ENCODE peak calls at places on chromosome 15, in six cellular contexts. U, Y, N, S, F and Z are unnamed samples.

GRCh38 chr15:82315519-82316246 is 33.6 kb downstream of the GOLGA6L10 start:
- DNase-seq in S (no peak), Y (peak; percentile 52), F (no peak), U (no peak), N (no peak), Z (no peak)

GRCh38 chr15:40340740-40341400 is at the start of gene CCDC9B:
- DNase-seq in U (peak; percentile 92), Y (peak; percentile 93), N (peak; percentile 57), F (no peak), S (peak; percentile 93), Z (peak; percentile 77)

GRCh38 chr15:93087825-93088199 is 1.2 kb downstream of the RGMA start:
- DNase-seq in S (no peak), F (peak; percentile 88), U (peak; percentile 74), N (peak; percentile 81), Y (peak; percentile 71), Z (peak; percentile 66)

GRCh38 chr15:74167891-74168331 is 5.6 kb upstream of the ISLR start:
- DNase-seq in N (peak; percentile 54), U (no peak), Y (no peak), S (no peak), F (no peak), Z (no peak)

GRCh38 chr15:76313731-76314130 is 2.5 kb upstream of the ETFA start:
- DNase-seq in F (no peak), N (peak; percentile 25), S (no peak), U (no peak), Y (no peak), Z (no peak)

GRCh38 chr15:70921297-70921696 is 28.7 kb downstream of the LRRC49 start:
- DNase-seq in S (no peak), F (no peak), Y (no peak), N (no peak), U (no peak), Z (no peak)

GRCh38 chr15:59200560-59200959 is 6.1 kb upstream of the LDHAL6B start:
- DNase-seq in N (no peak), Y (no peak), F (no peak), S (no peak), U (peak; percentile 22), Z (no peak)

GRCh38 chr15:44186724-44187123 is 8.3 kb downstream of the FRMD5 start:
- DNase-seq in S (no peak), N (no peak), F (no peak), U (no peak), Y (no peak), Z (no peak)

GRCh38 chr15:46151786-46152185 is 517.0 kb downstream of the SQOR start:
- DNase-seq in Y (no peak), F (no peak), S (no peak), N (no peak), U (no peak), Z (no peak)

GRCh38 chr15:67030036-67030762 is 35.2 kb upstream of the SMAD3 start:
- DNase-seq in F (no peak), Y (no peak), U (no peak), N (no peak), S (no peak), Z (no peak)

GRCh38 chr15:41951571-41951970 is 20.8 kb downstream of the EHD4 start:
- DNase-seq in Y (no peak), S (no peak), F (no peak), U (no peak), N (no peak), Z (no peak)

GRCh38 chr15:27059610-27060202 is 88.7 kb downstream of the GABRG3 start:
- DNase-seq in Y (no peak), F (peak; percentile 25), S (no peak), N (peak; percentile 61), U (peak; percentile 28), Z (no peak)
- TF ChIP-seq CTCF in Y (peak; percentile 68), F (no peak), S (peak; percentile 66), N (peak; percentile 97), U (peak; percentile 58), Z (peak; percentile 78)

GRCh38 chr15:89501646-89502045 is 5.3 kb upstream of the RHCG start:
- DNase-seq in N (no peak), S (no peak), F (no peak), U (no peak), Y (no peak), Z (no peak)

GRCh38 chr15:89502867-89503595 is 6.6 kb upstream of the RHCG start:
- DNase-seq in F (no peak), N (no peak), Y (no peak), U (peak; percentile 28), S (no peak), Z (no peak)

GRCh38 chr15:89499156-89499555 is 2.8 kb upstream of the RHCG start:
- DNase-seq in U (no peak), Y (no peak), S (no peak), N (no peak), F (no peak), Z (no peak)

GRCh38 chr15:89498574-89498906 is 2.2 kb upstream of the RHCG start:
- DNase-seq in N (no peak), F (no peak), S (no peak), Y (no peak), U (no peak), Z (no peak)

GRCh38 chr15:89500397-89501270 is 4.3 kb upstream of the RHCG start:
- DNase-seq in S (no peak), U (no peak), F (no peak), Y (no peak), N (no peak), Z (no peak)
- TF ChIP-seq CTCF in S (no peak), U (no peak), F (no peak), Y (no peak), N (peak; percentile 30), Z (no peak)

GRCh38 chr15:91522609-91523332 is 330.7 kb upstream of the SLCO3A1 start:
- DNase-seq in N (no peak), F (no peak), U (peak; percentile 29), S (no peak), Y (no peak), Z (no peak)
- TF ChIP-seq CTCF in N (no peak), F (no peak), U (no peak), S (no peak), Y (peak; percentile 66), Z (no peak)

GRCh38 chr15:94984886-94985285 is 753.5 kb downstream of the MCTP2 start:
- DNase-seq in Y (no peak), S (no peak), U (no peak), N (no peak), F (no peak), Z (no peak)
- TF ChIP-seq CTCF in Y (no peak), S (no peak), U (no peak), N (no peak), F (no peak), Z (no peak)

DNA sequence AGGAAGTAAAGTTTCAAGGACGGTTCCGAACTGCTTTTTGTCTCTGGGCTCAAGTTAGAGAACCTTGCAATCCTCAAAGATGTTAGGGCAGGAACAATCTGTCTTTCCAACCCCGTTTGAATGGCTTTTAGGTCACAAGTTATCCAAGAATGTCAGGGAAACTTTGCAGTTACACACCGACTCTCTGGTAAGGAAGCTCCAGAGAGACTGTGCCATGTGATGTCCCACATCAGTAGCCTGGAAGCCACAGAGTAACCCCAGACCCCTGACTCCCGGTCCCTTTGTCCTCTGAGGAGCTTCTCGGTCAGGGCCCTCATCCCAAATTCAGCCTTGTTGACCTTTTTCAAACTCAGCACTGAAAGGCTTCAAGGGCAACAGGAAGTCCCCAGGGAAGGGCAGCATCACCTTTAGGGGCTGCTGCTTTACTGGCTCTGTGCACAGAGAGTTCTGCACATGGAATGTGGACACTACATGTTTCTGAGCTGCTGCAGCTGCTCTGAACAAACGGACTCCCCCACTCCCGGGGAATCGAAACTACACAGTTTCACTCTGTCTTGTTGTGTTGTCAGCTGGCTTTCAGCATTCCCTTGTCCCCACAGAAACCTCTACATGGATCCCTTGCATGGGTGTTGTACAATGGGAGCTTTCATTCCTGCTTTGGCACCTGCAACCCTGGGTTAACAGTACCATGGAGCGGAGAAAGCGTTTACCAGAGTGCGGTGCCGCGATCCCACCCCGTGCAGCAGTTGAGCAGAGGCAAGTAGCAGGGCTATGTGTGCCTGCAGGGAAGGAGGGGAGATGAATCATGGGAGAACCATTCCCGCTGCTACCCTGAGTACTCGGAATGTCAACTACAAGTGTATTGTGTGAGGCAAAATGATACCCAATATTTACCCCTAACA is 408.2 kb upstream of the THBS1 start:
- DNase-seq in N (no peak), F (peak; percentile 12), Y (no peak), U (no peak), S (no peak), Z (no peak)
- TF ChIP-seq CTCF in N (no peak), F (no peak), Y (no peak), U (no peak), S (no peak), Z (no peak)

DNA sequence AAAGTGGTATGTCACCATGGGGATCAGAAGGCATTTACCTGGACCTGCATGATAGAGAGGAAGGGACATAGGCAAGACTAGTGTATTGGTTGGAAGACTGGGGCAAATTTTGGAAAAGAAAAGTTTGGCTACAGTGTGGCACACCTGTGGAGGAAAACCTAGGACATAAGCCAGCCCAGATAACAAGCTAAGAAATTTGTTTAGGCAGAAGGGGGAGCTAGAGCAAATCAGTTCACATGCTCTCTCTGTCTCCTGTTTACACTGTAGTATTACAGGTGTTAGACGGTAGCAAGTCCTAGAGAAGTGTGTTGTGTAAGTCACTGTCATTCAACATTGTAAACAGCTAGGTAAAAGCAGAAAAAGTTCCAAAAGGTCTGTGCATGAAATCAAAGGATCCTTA is 11.9 kb upstream of the ALDH1A2 start:
- DNase-seq in Y (no peak), S (no peak), N (no peak), U (no peak), F (no peak), Z (no peak)
- TF ChIP-seq CTCF in Y (no peak), S (no peak), N (no peak), U (peak; percentile 15), F (no peak), Z (no peak)

GRCh38 chr15:49901867-49902775 is 216.9 kb downstream of the ATP8B4 start:
- DNase-seq in S (no peak), F (no peak), N (no peak), Y (no peak), U (no peak), Z (no peak)
- TF ChIP-seq CTCF in S (no peak), F (no peak), N (no peak), Y (peak; percentile 47), U (peak; percentile 8), Z (no peak)